ENCODE peak calls at places on chromosomes 2 and 18, in ten cellular contexts. V, B, J, F, Y, R, O, Q, M and W are unnamed samples.

GRCh38 chr2:30820381-30821055 is 13.3 kb upstream of the CAPN13 start:
- DNase-seq in V (no peak), B (no peak), J (no peak), F (no peak), Y (no peak), R (no peak), O (no peak), Q (no peak), M (no peak), W (no peak)

GRCh38 chr18:52409732-52410131 is 69.7 kb downstream of the DCC start:
- DNase-seq in V (peak), B (no peak), J (peak), F (no peak), Y (no peak), R (no peak), O (no peak), Q (peak), M (no peak), W (no peak)

GRCh38 chr2:237642030-237642700 is 14.8 kb downstream of the LRRFIP1 start:
- DNase-seq in V (no peak), B (no peak), J (no peak), F (no peak), Y (no peak), R (no peak), O (no peak), Q (no peak), M (no peak), W (no peak)

GRCh38 chr2:29580223-29580622 is 341.2 kb downstream of the ALK start:
- DNase-seq in V (no peak), B (no peak), J (no peak), F (no peak), Y (no peak), R (no peak), O (no peak), Q (no peak), M (no peak), W (peak)

GRCh38 chr2:26457241-26457666 is 20.7 kb downstream of the OTOF start:
- DNase-seq in V (no peak), B (no peak), J (no peak), F (no peak), Y (no peak), R (no peak), O (no peak), Q (no peak), M (no peak), W (peak)

GRCh38 chr2:156445311-156446218 is 9.4 kb downstream of the GPD2 start:
- DNase-seq in V (peak), B (no peak), J (peak), F (peak), Y (no peak), R (no peak), O (no peak), Q (no peak), M (no peak), W (no peak)

GRCh38 chr2:241074065-241074818 is 27.8 kb downstream of the MTERF4 start:
- DNase-seq in V (no peak), B (no peak), J (no peak), F (no peak), Y (no peak), R (no peak), O (no peak), Q (no peak), M (no peak), W (no peak)

GRCh38 chr2:71963295-71963694 is 184.4 kb downstream of the CYP26B1 start:
- DNase-seq in V (no peak), B (no peak), J (no peak), F (no peak), Y (no peak), R (peak), O (no peak), Q (no peak), M (no peak), W (no peak)

GRCh38 chr2:233098615-233099014 is 38.5 kb downstream of the INPP5D start:
- DNase-seq in V (peak), B (no peak), J (no peak), F (no peak), Y (no peak), R (no peak), O (peak), Q (no peak), M (peak), W (peak)

GRCh38 chr2:214630402-214631035 is 179.0 kb downstream of the BARD1 start:
- DNase-seq in V (no peak), B (no peak), J (no peak), F (no peak), Y (no peak), R (no peak), O (no peak), Q (no peak), M (no peak), W (no peak)

GRCh38 chr2:162435157-162435556 is 91.2 kb downstream of the GCA start:
- DNase-seq in V (no peak), B (no peak), J (no peak), F (no peak), Y (no peak), R (no peak), O (no peak), Q (no peak), M (no peak), W (no peak)